ENCODE peak calls at places on chromosomes 3 and 15, in nine cellular contexts. K is tibial artery; E is CD4-positive, alpha-beta memory T cell; N is adrenal gland; G is stomach; A is cardiac muscle cell; S is CD8-positive, alpha-beta memory T cell; J is mesenchymal stem cell; P is uterus. Z is an unnamed sample.
A peak's percentile ranks its signal among the peaks of the same experiment; 100 is the strongest.

GRCh38 chr3:82055792-82056191 is 294.3 kb upstream of the GBE1 start:
- DNase-seq in K (no peak), N (no peak), E (no peak), S (no peak), P (no peak), J (no peak), G (no peak), A (no peak), Z (no peak)

GRCh38 chr3:159637895-159638542 is 350.6 kb upstream of the IL12A start:
- DNase-seq in P (no peak), J (peak; percentile 34), E (no peak), N (no peak), S (no peak), K (no peak), G (no peak), A (no peak), Z (no peak)

GRCh38 chr3:124745092-124745491 is 14.8 kb downstream of the UMPS start:
- DNase-seq in K (no peak), E (no peak), G (no peak), N (no peak), A (no peak), J (no peak), S (no peak), P (no peak), Z (no peak)

GRCh38 chr3:156682963-156683362 is 8.6 kb downstream of the TIPARP start:
- DNase-seq in N (no peak), G (no peak), A (no peak), P (no peak), K (no peak), S (no peak), J (no peak), E (no peak), Z (no peak)

GRCh38 chr3:151614-152189 is 44.9 kb upstream of the CHL1 start:
- DNase-seq in K (no peak), J (no peak), N (no peak), P (no peak), E (no peak), S (no peak), G (no peak), A (no peak), Z (no peak)

GRCh38 chr3:4739289-4740236 is 239.7 kb upstream of the BHLHE40 start:
- DNase-seq in A (no peak), K (no peak), P (no peak), N (peak; percentile 43), J (no peak), E (no peak), G (no peak), S (no peak), Z (no peak)

GRCh38 chr3:172692751-172693310 is 18.0 kb downstream of the NCEH1 start:
- DNase-seq in E (no peak), A (no peak), J (no peak), G (no peak), P (no peak), K (no peak), N (no peak), S (no peak), Z (no peak)

GRCh38 chr15:67433495-67434099 is 87.3 kb upstream of the C15orf61 start:
- DNase-seq in S (no peak), A (peak; percentile 76), P (peak; percentile 24), G (peak; percentile 64), J (peak; percentile 62), E (no peak), K (no peak), N (peak; percentile 73), Z (no peak)

GRCh38 chr3:153348457-153349137 is 186.6 kb downstream of the RAP2B start:
- DNase-seq in J (no peak), E (no peak), N (no peak), G (no peak), P (no peak), K (no peak), A (no peak), S (no peak), Z (peak; percentile 45)

GRCh38 chr3:143814358-143814968 is 33.8 kb downstream of the SLC9A9 start:
- DNase-seq in A (no peak), N (no peak), S (no peak), K (no peak), P (no peak), G (no peak), J (no peak), E (no peak), Z (no peak)

GRCh38 chr15:76163429-76164020 is 103.7 kb downstream of the TMEM266 start:
- DNase-seq in A (peak; percentile 94), P (peak; percentile 43), J (peak; percentile 63), N (peak; percentile 94), S (no peak), G (peak; percentile 38), E (no peak), K (peak; percentile 88), Z (no peak)

GRCh38 chr3:197877902-197878301 is 72.1 kb upstream of the RPL35A start:
- DNase-seq in G (no peak), N (no peak), E (no peak), S (no peak), A (no peak), J (no peak), K (no peak), P (no peak), Z (no peak)

GRCh38 chr15:69523010-69524001 is 70.7 kb downstream of the RPLP1 start:
- DNase-seq in P (peak; percentile 49), N (peak; percentile 84), J (peak; percentile 75), E (peak; percentile 48), K (peak; percentile 84), S (peak; percentile 22), A (peak; percentile 89), G (peak; percentile 84), Z (no peak)

GRCh38 chr15:98689431-98689861 is 41.1 kb downstream of the IGF1R start:
- DNase-seq in S (no peak), A (peak; percentile 49), E (no peak), K (no peak), P (no peak), N (peak; percentile 78), G (no peak), J (peak; percentile 78), Z (no peak)

GRCh38 chr3:242986-243706 is 46.6 kb downstream of the CHL1 start:
- DNase-seq in G (no peak), A (no peak), S (no peak), J (no peak), K (no peak), N (no peak), E (no peak), P (no peak), Z (no peak)

GRCh38 chr3:53114011-53114400 is 16.2 kb downstream of the RFT1 start:
- DNase-seq in G (peak; percentile 86), E (peak; percentile 75), S (peak; percentile 65), A (peak; percentile 83), J (peak; percentile 78), K (peak; percentile 83), P (peak; percentile 84), N (peak; percentile 93), Z (no peak)

GRCh38 chr15:78056714-78057269 is 20.7 kb downstream of the TBC1D2B start:
- DNase-seq in J (peak; percentile 26), N (peak; percentile 73), P (no peak), S (no peak), A (no peak), E (peak; percentile 32), K (peak; percentile 68), G (peak; percentile 43), Z (no peak)
- H3K4me1 ChIP-seq in J (peaks cover 38% of the 10 kb centered on the region), N (peaks cover 66% of the 10 kb centered on the region), P (peaks cover 4% of the 10 kb centered on the region), S (peaks cover 91% of the 10 kb centered on the region), A (peaks cover 18% of the 10 kb centered on the region), E (peaks cover 98% of the 10 kb centered on the region), K (peaks cover 43% of the 10 kb centered on the region), G (peaks cover 69% of the 10 kb centered on the region), Z (peaks cover 27% of the 10 kb centered on the region)

GRCh38 chr15:34039506-34040123 is 611 bp upstream of the AVEN start:
- DNase-seq in A (peak; percentile 34), E (peak; percentile 11), P (no peak), K (no peak), J (peak; percentile 30), S (peak; percentile 9), G (no peak), N (no peak), Z (no peak)
- H3K4me3 ChIP-seq in A (peak overlapping the region; percentile 60), E (no peak overlapping the region), P (peak overlapping the region; percentile 73), K (peak overlapping the region; percentile 90), J (peak overlapping the region; percentile 96), S (peak overlapping the region; percentile 43), G (peak overlapping the region; percentile 77), N (no peak overlapping the region), Z (peak overlapping the region; percentile 61)

DNA sequence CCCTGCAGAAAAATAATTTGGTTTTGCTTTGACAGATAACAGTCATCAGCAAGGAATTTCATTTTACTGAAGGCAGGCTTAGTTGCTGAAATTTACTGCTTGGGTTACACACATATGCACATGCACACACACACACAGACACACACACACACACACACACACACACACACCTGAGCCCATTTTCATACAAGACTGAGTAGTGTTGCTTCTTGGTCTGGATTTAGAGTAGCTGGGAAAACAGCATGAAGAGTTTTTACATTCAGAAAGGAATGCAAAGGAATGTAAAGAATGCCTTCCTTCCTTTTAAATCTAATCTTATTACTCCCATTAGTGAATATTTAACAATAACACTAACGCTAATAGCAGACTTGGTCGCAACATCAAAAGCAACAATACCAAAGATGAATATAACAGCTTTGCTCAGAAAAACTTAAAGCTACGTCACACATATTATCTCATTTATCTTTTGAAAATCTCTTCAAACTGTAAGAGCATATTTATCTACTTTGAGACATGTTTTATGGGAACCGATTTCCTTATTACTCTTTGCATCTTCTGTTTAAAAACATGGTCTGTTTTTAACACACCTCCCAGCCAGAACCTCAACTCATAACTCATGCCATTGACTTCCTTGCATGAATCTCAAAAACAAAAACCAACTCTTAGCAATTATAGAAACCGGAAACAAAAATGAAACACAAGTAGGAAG is 32.5 kb downstream of the RFTN1 start:
- DNase-seq in N (no peak), K (no peak), J (peak; percentile 46), A (peak; percentile 62), P (no peak), G (no peak), E (peak; percentile 41), S (peak; percentile 18), Z (no peak)
- H3K4me1 ChIP-seq in N (no peaks in the 10 kb centered on the region), K (no peaks in the 10 kb centered on the region), J (peaks cover 30% of the 10 kb centered on the region), A (peaks cover 10% of the 10 kb centered on the region), P (peaks cover 10% of the 10 kb centered on the region), G (peaks cover 7% of the 10 kb centered on the region), E (peaks cover 69% of the 10 kb centered on the region), S (peaks cover 53% of the 10 kb centered on the region), Z (peaks cover 20% of the 10 kb centered on the region)

GRCh38 chr3:9498781-9499180 is 54.8 kb downstream of the LHFPL4 start:
- DNase-seq in G (no peak), A (no peak), N (no peak), S (no peak), J (no peak), E (no peak), P (no peak), K (no peak), Z (no peak)

GRCh38 chr3:9500108-9501050 is 53.2 kb downstream of the LHFPL4 start:
- DNase-seq in S (peak; percentile 37), P (no peak), J (peak; percentile 71), E (peak; percentile 44), G (peak; percentile 60), A (peak; percentile 72), N (peak; percentile 67), K (no peak), Z (peak; percentile 25)

GRCh38 chr3:9496893-9497292 is 56.7 kb downstream of the LHFPL4 start:
- DNase-seq in N (no peak), E (no peak), P (no peak), G (no peak), J (no peak), S (no peak), K (no peak), A (no peak), Z (no peak)

GRCh38 chr3:9499455-9500107 is 54.0 kb downstream of the LHFPL4 start:
- DNase-seq in E (no peak), K (peak; percentile 60), J (no peak), N (no peak), G (no peak), P (no peak), S (no peak), A (no peak), Z (no peak)

GRCh38 chr3:9497821-9498565 is 55.6 kb downstream of the LHFPL4 start:
- DNase-seq in A (no peak), G (no peak), K (no peak), P (no peak), E (no peak), N (no peak), S (no peak), J (peak; percentile 15), Z (peak; percentile 50)
- H3K4me3 ChIP-seq in A (no peak overlapping the region), G (no peak overlapping the region), K (no peak overlapping the region), P (no peak overlapping the region), E (no peak overlapping the region), N (no peak overlapping the region), S (no peak overlapping the region), J (no peak overlapping the region), Z (no peak overlapping the region)